ENCODE peak calls at places on chromosome 20, in six cellular contexts. F, U, N, C, I and V are unnamed samples.
A peak's percentile ranks its signal among the peaks of the same experiment; 100 is the strongest.

GRCh38 chr20:49448917-49449316 is 33.6 kb downstream of the KCNB1 start:
- DNase-seq in F (no peak), U (no peak), N (no peak), C (no peak), I (peak; percentile 22), V (no peak)

GRCh38 chr20:64048402-64049044 is 916 bp downstream of the SOX18 start:
- DNase-seq in F (no peak), U (no peak), N (no peak), C (no peak), I (no peak), V (no peak)

GRCh38 chr20:34997171-34997570 is 41.5 kb downstream of the MYH7B start:
- DNase-seq in F (no peak), U (no peak), N (no peak), C (peak; percentile 76), I (no peak), V (no peak)

GRCh38 chr20:60787264-60787663 is 464.8 kb upstream of the CDH4 start:
- DNase-seq in F (no peak), U (no peak), N (no peak), C (no peak), I (no peak), V (no peak)

GRCh38 chr20:21436186-21436585 is 38.9 kb upstream of the NKX2-4 start:
- DNase-seq in F (peak; percentile 92), U (no peak), N (peak; percentile 84), C (no peak), I (peak; percentile 93), V (no peak)

GRCh38 chr20:1332749-1333300 is 3.9 kb upstream of the SDCBP2 start:
- DNase-seq in F (no peak), U (no peak), N (no peak), C (no peak), I (no peak), V (no peak)

GRCh38 chr20:62824476-62825287 is 7.8 kb downstream of the COL9A3 start:
- DNase-seq in F (peak; percentile 34), U (peak; percentile 64), N (no peak), C (no peak), I (no peak), V (peak; percentile 36)

GRCh38 chr20:22389836-22390542 is 194.4 kb downstream of the FOXA2 start:
- DNase-seq in F (no peak), U (peak; percentile 34), N (no peak), C (no peak), I (peak; percentile 72), V (peak; percentile 82)

GRCh38 chr20:51220293-51220706 is 197.4 kb upstream of the KCNG1 start:
- DNase-seq in F (peak; percentile 34), U (no peak), N (no peak), C (peak; percentile 65), I (no peak), V (no peak)

GRCh38 chr20:37313546-37314091 is 24.2 kb downstream of the MANBAL start:
- DNase-seq in F (no peak), U (no peak), N (no peak), C (peak; percentile 43), I (no peak), V (no peak)

GRCh38 chr20:8661229-8662023 is 407.5 kb upstream of the PLCB4 start:
- DNase-seq in F (no peak), U (no peak), N (no peak), C (no peak), I (no peak), V (no peak)

GRCh38 chr20:51382111-51382985 is 160.2 kb downstream of the NFATC2 start:
- DNase-seq in F (no peak), U (no peak), N (no peak), C (peak; percentile 54), I (no peak), V (no peak)

GRCh38 chr20:199996-200395 is 10.5 kb upstream of the DEFB128 start:
- DNase-seq in F (peak; percentile 23), U (no peak), N (no peak), C (no peak), I (no peak), V (no peak)

GRCh38 chr20:64080013-64080812 is at the start of gene OPRL1:
- DNase-seq in F (no peak), U (no peak), N (no peak), C (no peak), I (no peak), V (no peak)